ENCODE peak calls at places on chromosomes 13 and 19, in four cellular contexts. One of them, this sample, is unnamed.

GRCh38 chr19:3576696-3577443 is 4.1 kb downstream of the HMG20B start:
- DNase-seq in NCI-H345: no peak
- DNase-seq in SK-N-SH: peak
- DNase-seq in esophagus squamous epithelium: no peak
- DNase-seq in this sample: peak

GRCh38 chr19:30664358-30665058 is 292.3 kb downstream of the ZNF536 start:
- DNase-seq in esophagus squamous epithelium: no peak
- DNase-seq in NCI-H345: no peak
- DNase-seq in SK-N-SH: peak
- DNase-seq in this sample: no peak

GRCh38 chr13:63554157-63554556 is 2138.5 kb upstream of the PCDH20 start:
- DNase-seq in esophagus squamous epithelium: no peak
- DNase-seq in NCI-H345: no peak
- DNase-seq in SK-N-SH: no peak
- DNase-seq in this sample: no peak

GRCh38 chr19:42316223-42317211 is 3.4 kb downstream of the TMEM145 start:
- DNase-seq in NCI-H345: no peak
- DNase-seq in SK-N-SH: peak
- DNase-seq in esophagus squamous epithelium: no peak
- DNase-seq in this sample: no peak

GRCh38 chr19:16571689-16572331 is 405 bp downstream of the SLC35E1 start:
- DNase-seq in SK-N-SH: no peak
- DNase-seq in NCI-H345: no peak
- DNase-seq in esophagus squamous epithelium: no peak
- DNase-seq in this sample: no peak

GRCh38 chr19:14728595-14728994 is 38.7 kb downstream of the ZNF333 start:
- DNase-seq in SK-N-SH: no peak
- DNase-seq in esophagus squamous epithelium: no peak
- DNase-seq in NCI-H345: no peak
- DNase-seq in this sample: no peak

GRCh38 chr19:48628486-48629296 is 8.5 kb downstream of the DBP start:
- DNase-seq in SK-N-SH: no peak
- DNase-seq in esophagus squamous epithelium: no peak
- DNase-seq in NCI-H345: no peak
- DNase-seq in this sample: no peak

GRCh38 chr19:41726493-41726892 is 18.1 kb downstream of the CEACAM5 start:
- DNase-seq in SK-N-SH: no peak
- DNase-seq in esophagus squamous epithelium: no peak
- DNase-seq in NCI-H345: no peak
- DNase-seq in this sample: no peak

GRCh38 chr13:29362849-29363604 is 232.5 kb downstream of the SLC7A1 start:
- DNase-seq in SK-N-SH: peak
- DNase-seq in NCI-H345: peak
- DNase-seq in esophagus squamous epithelium: no peak
- DNase-seq in this sample: peak

GRCh38 chr13:64793592-64793991 is 2436.5 kb downstream of the PCDH9 start:
- DNase-seq in SK-N-SH: no peak
- DNase-seq in NCI-H345: no peak
- DNase-seq in esophagus squamous epithelium: no peak
- DNase-seq in this sample: no peak

GRCh38 chr19:46755853-46756543 is 9.7 kb upstream of the STRN4 start:
- DNase-seq in SK-N-SH: no peak
- DNase-seq in NCI-H345: no peak
- DNase-seq in esophagus squamous epithelium: no peak
- DNase-seq in this sample: no peak

GRCh38 chr13:41019027-41019487 is at the start of gene ELF1:
- DNase-seq in NCI-H345: peak
- DNase-seq in SK-N-SH: no peak
- DNase-seq in esophagus squamous epithelium: peak
- DNase-seq in this sample: no peak

GRCh38 chr19:48351341-48351752 is 12.4 kb downstream of the TMEM143 start:
- DNase-seq in NCI-H345: peak
- DNase-seq in SK-N-SH: peak
- DNase-seq in esophagus squamous epithelium: no peak
- DNase-seq in this sample: peak

GRCh38 chr19:32067686-32068085 is 277.7 kb upstream of the ZNF507 start:
- DNase-seq in NCI-H345: no peak
- DNase-seq in SK-N-SH: no peak
- DNase-seq in esophagus squamous epithelium: no peak
- DNase-seq in this sample: peak

GRCh38 chr19:57302020-57302465 is 18.2 kb upstream of the ZNF543 start:
- DNase-seq in NCI-H345: peak
- DNase-seq in esophagus squamous epithelium: no peak
- DNase-seq in SK-N-SH: no peak
- DNase-seq in this sample: no peak

GRCh38 chr19:2490659-2491058 is 14.7 kb downstream of the GADD45B start:
- DNase-seq in NCI-H345: no peak
- DNase-seq in esophagus squamous epithelium: no peak
- DNase-seq in SK-N-SH: no peak
- DNase-seq in this sample: no peak

GRCh38 chr13:106466691-106467405 is 68.6 kb downstream of the EFNB2 start:
- DNase-seq in esophagus squamous epithelium: no peak
- DNase-seq in SK-N-SH: no peak
- DNase-seq in NCI-H345: no peak
- DNase-seq in this sample: no peak

GRCh38 chr13:44236370-44236769 is 137.3 kb upstream of the SERP2 start:
- DNase-seq in SK-N-SH: no peak
- DNase-seq in esophagus squamous epithelium: no peak
- DNase-seq in NCI-H345: no peak
- DNase-seq in this sample: no peak

GRCh38 chr13:99357149-99357596 is 50.0 kb upstream of the GPR183 start:
- DNase-seq in SK-N-SH: no peak
- DNase-seq in esophagus squamous epithelium: no peak
- DNase-seq in NCI-H345: no peak
- DNase-seq in this sample: no peak

GRCh38 chr19:9871626-9872338 is 36.7 kb downstream of the PIN1 start:
- DNase-seq in SK-N-SH: no peak
- DNase-seq in esophagus squamous epithelium: no peak
- DNase-seq in NCI-H345: peak
- DNase-seq in this sample: no peak

GRCh38 chr13:97328222-97328790 is 105.7 kb upstream of the RAP2A start:
- DNase-seq in NCI-H345: no peak
- DNase-seq in SK-N-SH: no peak
- DNase-seq in esophagus squamous epithelium: no peak
- DNase-seq in this sample: peak

GRCh38 chr19:4278460-4278901 is 585 bp upstream of the SHD start:
- DNase-seq in SK-N-SH: peak
- DNase-seq in NCI-H345: no peak
- DNase-seq in esophagus squamous epithelium: no peak
- DNase-seq in this sample: no peak

GRCh38 chr19:4099054-4099764 is 24.7 kb downstream of the MAP2K2 start:
- DNase-seq in SK-N-SH: no peak
- DNase-seq in esophagus squamous epithelium: no peak
- DNase-seq in NCI-H345: no peak
- DNase-seq in this sample: no peak

GRCh38 chr19:47402504-47402903 is 16.8 kb downstream of the MEIS3 start:
- DNase-seq in esophagus squamous epithelium: no peak
- DNase-seq in SK-N-SH: no peak
- DNase-seq in NCI-H345: no peak
- DNase-seq in this sample: no peak

GRCh38 chr13:41352935-41353801 is 42.1 kb downstream of the NAA16 start:
- DNase-seq in SK-N-SH: peak
- DNase-seq in esophagus squamous epithelium: no peak
- DNase-seq in NCI-H345: peak
- DNase-seq in this sample: no peak

GRCh38 chr19:7888145-7888825 is at the start of gene LRRC8E:
- DNase-seq in NCI-H345: no peak
- DNase-seq in esophagus squamous epithelium: no peak
- DNase-seq in SK-N-SH: peak
- DNase-seq in this sample: peak

GRCh38 chr13:101155920-101156319 is 260.4 kb downstream of the NALCN start:
- DNase-seq in NCI-H345: no peak
- DNase-seq in esophagus squamous epithelium: no peak
- DNase-seq in SK-N-SH: no peak
- DNase-seq in this sample: no peak

GRCh38 chr13:73248711-73249580 is 190.1 kb downstream of the KLF5 start:
- DNase-seq in SK-N-SH: peak
- DNase-seq in esophagus squamous epithelium: no peak
- DNase-seq in NCI-H345: no peak
- DNase-seq in this sample: no peak

GRCh38 chr13:64529874-64530485 is 2700.2 kb downstream of the PCDH9 start:
- DNase-seq in SK-N-SH: peak
- DNase-seq in NCI-H345: no peak
- DNase-seq in esophagus squamous epithelium: no peak
- DNase-seq in this sample: peak

GRCh38 chr19:38201731-38202130 is 22.3 kb downstream of the DPF1 start:
- DNase-seq in esophagus squamous epithelium: no peak
- DNase-seq in SK-N-SH: no peak
- DNase-seq in NCI-H345: no peak
- DNase-seq in this sample: no peak

GRCh38 chr13:112904436-112904960 is 64.5 kb upstream of the MCF2L start:
- DNase-seq in SK-N-SH: no peak
- DNase-seq in NCI-H345: no peak
- DNase-seq in esophagus squamous epithelium: no peak
- DNase-seq in this sample: no peak

GRCh38 chr13:73138967-73139491 is 80.2 kb downstream of the KLF5 start:
- DNase-seq in NCI-H345: no peak
- DNase-seq in SK-N-SH: no peak
- DNase-seq in esophagus squamous epithelium: no peak
- DNase-seq in this sample: no peak

GRCh38 chr13:35824395-35824794 is 306.8 kb downstream of the DCLK1 start:
- DNase-seq in SK-N-SH: no peak
- DNase-seq in esophagus squamous epithelium: no peak
- DNase-seq in NCI-H345: no peak
- DNase-seq in this sample: no peak

GRCh38 chr19:7554990-7555864 is 19.7 kb downstream of the PNPLA6 start:
- DNase-seq in esophagus squamous epithelium: no peak
- DNase-seq in SK-N-SH: peak
- DNase-seq in NCI-H345: no peak
- DNase-seq in this sample: peak

GRCh38 chr13:27556109-27556508 is 64.2 kb downstream of the LNX2 start:
- DNase-seq in esophagus squamous epithelium: no peak
- DNase-seq in SK-N-SH: no peak
- DNase-seq in NCI-H345: no peak
- DNase-seq in this sample: no peak

GRCh38 chr19:47408156-47408938 is 11.0 kb downstream of the MEIS3 start:
- DNase-seq in NCI-H345: no peak
- DNase-seq in esophagus squamous epithelium: no peak
- DNase-seq in SK-N-SH: no peak
- DNase-seq in this sample: no peak